ENCODE peak calls at places on chromosomes 5 and 9, in ten cellular contexts. One of them, this sample, is unnamed. For H3K36me3, the result is how much of the 10 kb centered on the place peaks cover.

GRCh38 chr5:26610581-26610980 is 427.8 kb downstream of the CDH9 start:
- DNase-seq in effector memory CD4-positive, alpha-beta T cell: no peak
- DNase-seq in right lobe of liver: no peak
- DNase-seq in kidney: no peak
- DNase-seq in IMR-90: no peak
- DNase-seq in adrenal gland: no peak
- DNase-seq in astrocyte: no peak
- DNase-seq in iPS DF 6.9: no peak
- DNase-seq in sigmoid colon: no peak
- DNase-seq in pancreas: no peak
- DNase-seq in this sample: no peak

GRCh38 chr5:88660326-88660946 is 222.5 kb downstream of the MEF2C start:
- DNase-seq in IMR-90: peak
- DNase-seq in kidney: peak
- DNase-seq in right lobe of liver: no peak
- DNase-seq in adrenal gland: peak
- DNase-seq in iPS DF 6.9: no peak
- DNase-seq in pancreas: no peak
- DNase-seq in astrocyte: peak
- DNase-seq in effector memory CD4-positive, alpha-beta T cell: no peak
- DNase-seq in sigmoid colon: no peak
- DNase-seq in this sample: no peak

GRCh38 chr9:111896942-111897830 is 572 bp downstream of the UGCG start:
- DNase-seq in sigmoid colon: peak
- DNase-seq in astrocyte: no peak
- DNase-seq in right lobe of liver: peak
- DNase-seq in kidney: peak
- DNase-seq in iPS DF 6.9: no peak
- DNase-seq in effector memory CD4-positive, alpha-beta T cell: no peak
- DNase-seq in pancreas: peak
- DNase-seq in IMR-90: no peak
- DNase-seq in adrenal gland: peak
- DNase-seq in this sample: peak

GRCh38 chr5:138448481-138449398 is 9.9 kb downstream of the REEP2 start:
- DNase-seq in kidney: no peak
- DNase-seq in IMR-90: peak
- DNase-seq in effector memory CD4-positive, alpha-beta T cell: no peak
- DNase-seq in sigmoid colon: no peak
- DNase-seq in adrenal gland: no peak
- DNase-seq in iPS DF 6.9: no peak
- DNase-seq in right lobe of liver: no peak
- DNase-seq in astrocyte: no peak
- DNase-seq in pancreas: no peak
- DNase-seq in this sample: no peak

GRCh38 chr5:33611882-33612281 is 171.1 kb downstream of the TARS1 start:
- DNase-seq in effector memory CD4-positive, alpha-beta T cell: no peak
- DNase-seq in astrocyte: peak
- DNase-seq in IMR-90: peak
- DNase-seq in right lobe of liver: no peak
- DNase-seq in kidney: no peak
- DNase-seq in adrenal gland: no peak
- DNase-seq in iPS DF 6.9: no peak
- DNase-seq in pancreas: no peak
- DNase-seq in sigmoid colon: no peak
- DNase-seq in this sample: no peak

GRCh38 chr5:81232449-81233079 is 558 bp upstream of the CKMT2 start:
- DNase-seq in iPS DF 6.9: no peak
- DNase-seq in astrocyte: no peak
- DNase-seq in pancreas: peak
- DNase-seq in effector memory CD4-positive, alpha-beta T cell: no peak
- DNase-seq in sigmoid colon: peak
- DNase-seq in right lobe of liver: no peak
- DNase-seq in kidney: peak
- DNase-seq in adrenal gland: peak
- DNase-seq in IMR-90: no peak
- DNase-seq in this sample: no peak

GRCh38 chr5:172868436-172868923 is 34.4 kb downstream of the ERGIC1 start:
- DNase-seq in adrenal gland: no peak
- DNase-seq in iPS DF 6.9: no peak
- DNase-seq in right lobe of liver: peak
- DNase-seq in astrocyte: peak
- DNase-seq in IMR-90: peak
- DNase-seq in effector memory CD4-positive, alpha-beta T cell: no peak
- DNase-seq in pancreas: no peak
- DNase-seq in sigmoid colon: no peak
- DNase-seq in kidney: no peak
- DNase-seq in this sample: no peak

GRCh38 chr9:36575411-36575882 is 2.8 kb downstream of the MELK start:
- DNase-seq in kidney: no peak
- DNase-seq in right lobe of liver: no peak
- DNase-seq in sigmoid colon: no peak
- DNase-seq in astrocyte: no peak
- DNase-seq in adrenal gland: no peak
- DNase-seq in IMR-90: peak
- DNase-seq in effector memory CD4-positive, alpha-beta T cell: no peak
- DNase-seq in iPS DF 6.9: no peak
- DNase-seq in pancreas: no peak
- DNase-seq in this sample: no peak

GRCh38 chr5:166907314-166907713 is 1384.1 kb upstream of the WWC1 start:
- DNase-seq in kidney: no peak
- DNase-seq in astrocyte: peak
- DNase-seq in sigmoid colon: no peak
- DNase-seq in iPS DF 6.9: no peak
- DNase-seq in pancreas: no peak
- DNase-seq in effector memory CD4-positive, alpha-beta T cell: no peak
- DNase-seq in right lobe of liver: no peak
- DNase-seq in adrenal gland: no peak
- DNase-seq in IMR-90: no peak
- DNase-seq in this sample: no peak

GRCh38 chr9:34689512-34689911 is 1.6 kb downstream of the CCL19 start:
- DNase-seq in right lobe of liver: no peak
- DNase-seq in pancreas: no peak
- DNase-seq in astrocyte: no peak
- DNase-seq in IMR-90: no peak
- DNase-seq in iPS DF 6.9: no peak
- DNase-seq in adrenal gland: no peak
- DNase-seq in sigmoid colon: peak
- DNase-seq in kidney: no peak
- DNase-seq in effector memory CD4-positive, alpha-beta T cell: no peak
- DNase-seq in this sample: no peak

GRCh38 chr9:134481762-134482161 is 155.5 kb downstream of the RXRA start:
- DNase-seq in IMR-90: no peak
- DNase-seq in pancreas: no peak
- DNase-seq in adrenal gland: no peak
- DNase-seq in effector memory CD4-positive, alpha-beta T cell: no peak
- DNase-seq in astrocyte: no peak
- DNase-seq in right lobe of liver: no peak
- DNase-seq in sigmoid colon: no peak
- DNase-seq in iPS DF 6.9: no peak
- DNase-seq in kidney: peak
- DNase-seq in this sample: no peak

GRCh38 chr9:20321683-20322082 is 300.6 kb downstream of the MLLT3 start:
- DNase-seq in right lobe of liver: no peak
- DNase-seq in effector memory CD4-positive, alpha-beta T cell: peak
- DNase-seq in kidney: no peak
- DNase-seq in iPS DF 6.9: no peak
- DNase-seq in pancreas: no peak
- DNase-seq in sigmoid colon: no peak
- DNase-seq in adrenal gland: no peak
- DNase-seq in astrocyte: no peak
- DNase-seq in IMR-90: no peak
- DNase-seq in this sample: no peak

GRCh38 chr5:53326420-53327153 is 153.8 kb upstream of the FST start:
- DNase-seq in iPS DF 6.9: no peak
- DNase-seq in adrenal gland: no peak
- DNase-seq in right lobe of liver: no peak
- DNase-seq in pancreas: no peak
- DNase-seq in IMR-90: peak
- DNase-seq in sigmoid colon: no peak
- DNase-seq in astrocyte: no peak
- DNase-seq in kidney: no peak
- DNase-seq in effector memory CD4-positive, alpha-beta T cell: no peak
- DNase-seq in this sample: no peak

GRCh38 chr9:33440609-33441008 is 6.8 kb downstream of the AQP3 start:
- DNase-seq in pancreas: no peak
- DNase-seq in kidney: no peak
- DNase-seq in iPS DF 6.9: no peak
- DNase-seq in sigmoid colon: no peak
- DNase-seq in adrenal gland: no peak
- DNase-seq in astrocyte: no peak
- DNase-seq in right lobe of liver: no peak
- DNase-seq in IMR-90: no peak
- DNase-seq in effector memory CD4-positive, alpha-beta T cell: no peak
- DNase-seq in this sample: no peak

GRCh38 chr5:158979749-158980521 is 119.8 kb downstream of the EBF1 start:
- DNase-seq in iPS DF 6.9: no peak
- DNase-seq in pancreas: peak
- DNase-seq in effector memory CD4-positive, alpha-beta T cell: no peak
- DNase-seq in IMR-90: peak
- DNase-seq in sigmoid colon: peak
- DNase-seq in adrenal gland: peak
- DNase-seq in kidney: peak
- DNase-seq in astrocyte: peak
- DNase-seq in right lobe of liver: peak
- DNase-seq in this sample: peak

GRCh38 chr5:38465045-38465444 is 91.4 kb downstream of the LIFR start:
- DNase-seq in effector memory CD4-positive, alpha-beta T cell: no peak
- DNase-seq in pancreas: no peak
- DNase-seq in astrocyte: no peak
- DNase-seq in iPS DF 6.9: no peak
- DNase-seq in sigmoid colon: no peak
- DNase-seq in IMR-90: peak
- DNase-seq in right lobe of liver: no peak
- DNase-seq in kidney: no peak
- DNase-seq in adrenal gland: no peak
- DNase-seq in this sample: no peak

GRCh38 chr5:137088175-137088574 is 411.0 kb downstream of the SPOCK1 start:
- DNase-seq in iPS DF 6.9: no peak
- DNase-seq in astrocyte: no peak
- DNase-seq in kidney: no peak
- DNase-seq in pancreas: no peak
- DNase-seq in right lobe of liver: no peak
- DNase-seq in effector memory CD4-positive, alpha-beta T cell: no peak
- DNase-seq in adrenal gland: no peak
- DNase-seq in sigmoid colon: peak
- DNase-seq in IMR-90: no peak
- DNase-seq in this sample: no peak

GRCh38 chr9:136672431-136673087 is 9.8 kb downstream of the EGFL7 start:
- DNase-seq in right lobe of liver: peak
- DNase-seq in iPS DF 6.9: no peak
- DNase-seq in pancreas: no peak
- DNase-seq in IMR-90: no peak
- DNase-seq in effector memory CD4-positive, alpha-beta T cell: no peak
- DNase-seq in astrocyte: no peak
- DNase-seq in sigmoid colon: no peak
- DNase-seq in kidney: no peak
- DNase-seq in adrenal gland: no peak
- DNase-seq in this sample: no peak
- H3K36me3 ChIP-seq in right lobe of liver: under half
- H3K36me3 ChIP-seq in iPS DF 6.9: under half
- H3K36me3 ChIP-seq in pancreas: under half
- H3K36me3 ChIP-seq in IMR-90: under half
- H3K36me3 ChIP-seq in effector memory CD4-positive, alpha-beta T cell: under half
- H3K36me3 ChIP-seq in astrocyte: under half
- H3K36me3 ChIP-seq in sigmoid colon: under half
- H3K36me3 ChIP-seq in kidney: under half
- H3K36me3 ChIP-seq in adrenal gland: under half
- H3K36me3 ChIP-seq in this sample: under half

GRCh38 chr9:126664893-126665695 is 51.4 kb downstream of the LMX1B start:
- DNase-seq in IMR-90: no peak
- DNase-seq in adrenal gland: no peak
- DNase-seq in iPS DF 6.9: no peak
- DNase-seq in astrocyte: no peak
- DNase-seq in right lobe of liver: no peak
- DNase-seq in kidney: peak
- DNase-seq in effector memory CD4-positive, alpha-beta T cell: no peak
- DNase-seq in pancreas: no peak
- DNase-seq in sigmoid colon: no peak
- DNase-seq in this sample: peak
- H3K36me3 ChIP-seq in IMR-90: under half
- H3K36me3 ChIP-seq in adrenal gland: under half
- H3K36me3 ChIP-seq in iPS DF 6.9: under half
- H3K36me3 ChIP-seq in astrocyte: under half
- H3K36me3 ChIP-seq in right lobe of liver: under half
- H3K36me3 ChIP-seq in kidney: under half
- H3K36me3 ChIP-seq in effector memory CD4-positive, alpha-beta T cell: under half
- H3K36me3 ChIP-seq in pancreas: under half
- H3K36me3 ChIP-seq in sigmoid colon: under half
- H3K36me3 ChIP-seq in this sample: under half

GRCh38 chr5:147418613-147419012 is 91.3 kb downstream of the DPYSL3 start:
- DNase-seq in iPS DF 6.9: no peak
- DNase-seq in adrenal gland: no peak
- DNase-seq in astrocyte: no peak
- DNase-seq in right lobe of liver: no peak
- DNase-seq in pancreas: no peak
- DNase-seq in effector memory CD4-positive, alpha-beta T cell: no peak
- DNase-seq in kidney: no peak
- DNase-seq in sigmoid colon: no peak
- DNase-seq in IMR-90: peak
- DNase-seq in this sample: no peak

GRCh38 chr5:147417133-147417813 is 92.6 kb downstream of the DPYSL3 start:
- DNase-seq in right lobe of liver: no peak
- DNase-seq in sigmoid colon: peak
- DNase-seq in astrocyte: peak
- DNase-seq in iPS DF 6.9: no peak
- DNase-seq in adrenal gland: peak
- DNase-seq in IMR-90: peak
- DNase-seq in effector memory CD4-positive, alpha-beta T cell: no peak
- DNase-seq in kidney: no peak
- DNase-seq in pancreas: peak
- DNase-seq in this sample: no peak

GRCh38 chr5:147413266-147413665 is 96.6 kb downstream of the DPYSL3 start:
- DNase-seq in effector memory CD4-positive, alpha-beta T cell: no peak
- DNase-seq in right lobe of liver: no peak
- DNase-seq in IMR-90: no peak
- DNase-seq in adrenal gland: no peak
- DNase-seq in astrocyte: peak
- DNase-seq in pancreas: no peak
- DNase-seq in iPS DF 6.9: no peak
- DNase-seq in kidney: no peak
- DNase-seq in sigmoid colon: no peak
- DNase-seq in this sample: no peak

GRCh38 chr5:147412561-147412960 is 97.3 kb downstream of the DPYSL3 start:
- DNase-seq in adrenal gland: no peak
- DNase-seq in IMR-90: no peak
- DNase-seq in astrocyte: no peak
- DNase-seq in pancreas: no peak
- DNase-seq in sigmoid colon: no peak
- DNase-seq in right lobe of liver: no peak
- DNase-seq in kidney: no peak
- DNase-seq in iPS DF 6.9: no peak
- DNase-seq in effector memory CD4-positive, alpha-beta T cell: no peak
- DNase-seq in this sample: no peak

GRCh38 chr5:147415663-147416062 is 94.2 kb downstream of the DPYSL3 start:
- DNase-seq in iPS DF 6.9: no peak
- DNase-seq in kidney: no peak
- DNase-seq in effector memory CD4-positive, alpha-beta T cell: no peak
- DNase-seq in astrocyte: peak
- DNase-seq in right lobe of liver: no peak
- DNase-seq in adrenal gland: no peak
- DNase-seq in sigmoid colon: no peak
- DNase-seq in pancreas: no peak
- DNase-seq in IMR-90: peak
- DNase-seq in this sample: no peak
- H3K36me3 ChIP-seq in iPS DF 6.9: half or more
- H3K36me3 ChIP-seq in kidney: under half
- H3K36me3 ChIP-seq in effector memory CD4-positive, alpha-beta T cell: under half
- H3K36me3 ChIP-seq in astrocyte: under half
- H3K36me3 ChIP-seq in right lobe of liver: under half
- H3K36me3 ChIP-seq in adrenal gland: under half
- H3K36me3 ChIP-seq in sigmoid colon: under half
- H3K36me3 ChIP-seq in pancreas: under half
- H3K36me3 ChIP-seq in IMR-90: under half
- H3K36me3 ChIP-seq in this sample: half or more

GRCh38 chr5:80146036-80146435 is 109.8 kb downstream of the SERINC5 start:
- DNase-seq in kidney: no peak
- DNase-seq in IMR-90: no peak
- DNase-seq in pancreas: no peak
- DNase-seq in iPS DF 6.9: no peak
- DNase-seq in astrocyte: no peak
- DNase-seq in adrenal gland: no peak
- DNase-seq in right lobe of liver: no peak
- DNase-seq in sigmoid colon: no peak
- DNase-seq in effector memory CD4-positive, alpha-beta T cell: no peak
- DNase-seq in this sample: peak
- H3K36me3 ChIP-seq in kidney: under half
- H3K36me3 ChIP-seq in IMR-90: under half
- H3K36me3 ChIP-seq in pancreas: under half
- H3K36me3 ChIP-seq in iPS DF 6.9: under half
- H3K36me3 ChIP-seq in astrocyte: under half
- H3K36me3 ChIP-seq in adrenal gland: half or more
- H3K36me3 ChIP-seq in right lobe of liver: under half
- H3K36me3 ChIP-seq in sigmoid colon: under half
- H3K36me3 ChIP-seq in effector memory CD4-positive, alpha-beta T cell: half or more
- H3K36me3 ChIP-seq in this sample: half or more

This sample was measured in endodermal cell.